ENCODE peak calls at places on chromosomes 7 and 10, in nine cellular contexts. C is erythroblast; W is lung; X is cardiac muscle cell; F is HepG2; B is AG04450; Q is effector memory CD8-positive, alpha-beta T cell; Y is non-pigmented ciliary epithelial cell; E is mucosa of descending colon. Z is an unnamed sample.

GRCh38 chr7:46003161-46003560 is 82.1 kb upstream of the IGFBP3 start:
- DNase-seq in X (no peak), B (no peak), F (no peak), C (no peak), W (no peak), Y (no peak), E (no peak), Q (no peak), Z (no peak)

GRCh38 chr10:124467165-124467564 is 5.5 kb downstream of the LHPP start:
- DNase-seq in B (no peak), Q (no peak), F (no peak), C (no peak), W (no peak), E (no peak), Y (no peak), X (no peak), Z (no peak)

GRCh38 chr7:55260171-55260570 is 105.0 kb upstream of the LANCL2 start:
- DNase-seq in Y (no peak), Q (no peak), W (no peak), B (no peak), F (no peak), C (no peak), E (no peak), X (no peak), Z (no peak)

GRCh38 chr10:98848361-98848760 is 387.3 kb downstream of the HPSE2 start:
- DNase-seq in Y (no peak), X (no peak), C (no peak), F (no peak), E (no peak), W (no peak), B (no peak), Q (no peak), Z (no peak)

GRCh38 chr7:113763226-113763625 is 155.6 kb downstream of the PPP1R3A start:
- DNase-seq in C (no peak), E (no peak), X (no peak), Q (no peak), F (no peak), W (no peak), Y (no peak), B (no peak), Z (no peak)

GRCh38 chr7:104267701-104268368 is 60.0 kb upstream of the ORC5 start:
- DNase-seq in X (no peak), B (no peak), C (no peak), F (peak), W (no peak), Y (no peak), E (no peak), Q (no peak), Z (peak)

GRCh38 chr7:43869898-43870240 is 552 bp upstream of the MRPS24 start:
- DNase-seq in X (no peak), E (no peak), B (peak), Q (no peak), Y (peak), F (no peak), W (no peak), C (peak), Z (no peak)

GRCh38 chr7:55534262-55534915 is 37.9 kb downstream of the VOPP1 start:
- DNase-seq in E (no peak), F (peak), C (no peak), Q (peak), Y (peak), X (no peak), W (peak), B (no peak), Z (no peak)

GRCh38 chr7:151687523-151688235 is 168.0 kb upstream of the RHEB start:
- DNase-seq in Q (no peak), Y (peak), C (no peak), X (peak), B (peak), F (peak), W (peak), E (no peak), Z (peak)

GRCh38 chr7:102064361-102065025 is 222.2 kb upstream of the SH2B2 start:
- DNase-seq in Y (no peak), C (no peak), E (no peak), Q (no peak), B (no peak), W (peak), X (no peak), F (no peak), Z (no peak)

GRCh38 chr7:77348371-77348813 is 67.8 kb downstream of the GSAP start:
- DNase-seq in E (no peak), Y (peak), C (no peak), B (peak), W (no peak), F (no peak), X (peak), Q (no peak), Z (no peak)

Z was measured in small intestine.